ENCODE peak calls at places on chromosomes 3 and 15, in four cellular contexts. I is germinal center; W is islet precursor cell; M is stimulated activated CD4-positive, alpha-beta T cell treated with anti-CD3 and anti-CD28 coated beads, Interleukin-1b, Interleukin-23, amount 100 ng/mL, for 24 hours. C is an unnamed sample.
A peak's percentile ranks its signal among the peaks of the same experiment; 100 is the strongest.

GRCh38 chr15:87939838-87940457 is 316.6 kb downstream of the NTRK3 start:
- DNase-seq in I (no peak), W (no peak), M (no peak), C (no peak)

GRCh38 chr3:156693166-156693565 is 18.8 kb downstream of the TIPARP start:
- DNase-seq in I (no peak), W (no peak), M (no peak), C (no peak)

GRCh38 chr3:72482589-72483249 is 365.5 kb downstream of the SHQ1 start:
- DNase-seq in I (no peak), W (peak; percentile 82), M (peak; percentile 86), C (peak; percentile 73)

GRCh38 chr3:61724183-61724582 is 162.8 kb downstream of the PTPRG start:
- DNase-seq in I (no peak), W (no peak), M (no peak), C (no peak)

GRCh38 chr15:83657549-83657948 is 3.6 kb downstream of the ADAMTSL3 start:
- DNase-seq in I (no peak), W (peak; percentile 68), M (no peak), C (peak; percentile 81)

GRCh38 chr15:69472046-69472445 is 19.4 kb downstream of the RPLP1 start:
- DNase-seq in I (no peak), W (peak; percentile 14), M (no peak), C (no peak)

GRCh38 chr3:113844622-113845222 is 6.1 kb downstream of the GRAMD1C start:
- DNase-seq in I (peak; percentile 36), W (no peak), M (no peak), C (no peak)

GRCh38 chr15:81469154-81469553 is 95.1 kb upstream of the TMC3 start:
- DNase-seq in I (no peak), W (no peak), M (no peak), C (no peak)

GRCh38 chr3:37768107-37768809 is 93.4 kb upstream of the CTDSPL start:
- DNase-seq in I (no peak), W (no peak), M (no peak), C (no peak)

GRCh38 chr3:84547971-84548970 is 410.5 kb upstream of the CADM2 start:
- DNase-seq in I (no peak), W (peak; percentile 79), M (no peak), C (peak; percentile 89)

GRCh38 chr3:45123841-45124269 is 22.3 kb downstream of the CDCP1 start:
- DNase-seq in I (no peak), W (peak; percentile 72), M (no peak), C (no peak)

GRCh38 chr3:157129782-157130137 is 30.2 kb downstream of the CCNL1 start:
- DNase-seq in I (no peak), W (peak; percentile 77), M (no peak), C (peak; percentile 72)

GRCh38 chr3:107927361-107928083 is 163.3 kb downstream of the CD47 start:
- DNase-seq in I (peak; percentile 75), W (peak; percentile 84), M (peak; percentile 58), C (peak; percentile 89)

GRCh38 chr3:133987136-133987535 is 42.6 kb downstream of the SLCO2A1 start:
- DNase-seq in I (no peak), W (peak; percentile 69), M (no peak), C (peak; percentile 51)

GRCh38 chr15:44315773-44316465 is 27.4 kb downstream of the GOLM2 start:
- DNase-seq in I (no peak), W (no peak), M (no peak), C (no peak)

GRCh38 chr15:51374131-51374530 is 32.7 kb downstream of the GLDN start:
- DNase-seq in I (no peak), W (no peak), M (no peak), C (no peak)

GRCh38 chr3:11159421-11159904 is 5.2 kb downstream of the HRH1 start:
- DNase-seq in I (no peak), W (no peak), M (no peak), C (no peak)

GRCh38 chr3:120420855-120421570 is 29.8 kb downstream of the FSTL1 start:
- DNase-seq in I (no peak), W (no peak), M (no peak), C (peak; percentile 75)

GRCh38 chr3:98770261-98771039 is 7.3 kb downstream of the ST3GAL6 start:
- DNase-seq in I (no peak), W (no peak), M (no peak), C (no peak)

GRCh38 chr3:127207727-127208482 is 15.0 kb downstream of the PRR23E start:
- DNase-seq in I (no peak), W (peak; percentile 29), M (no peak), C (no peak)

GRCh38 chr15:40388941-40389823 is 6.7 kb downstream of the KNSTRN start:
- DNase-seq in I (no peak), W (no peak), M (no peak), C (no peak)

GRCh38 chr3:24389108-24390090 is 105.3 kb downstream of the THRB start:
- DNase-seq in I (no peak), W (no peak), M (no peak), C (no peak)

GRCh38 chr3:177875786-177876476 is 660.3 kb upstream of the KCNMB2 start:
- DNase-seq in I (no peak), W (peak; percentile 83), M (no peak), C (no peak)

GRCh38 chr3:23062982-23063381 is 140.1 kb upstream of the UBE2E2 start:
- DNase-seq in I (no peak), W (no peak), M (no peak), C (no peak)

GRCh38 chr15:28960979-28961378 is 75.2 kb downstream of the APBA2 start:
- DNase-seq in I (no peak), W (peak; percentile 72), M (no peak), C (peak; percentile 36)

GRCh38 chr3:33278106-33278672 is 947 bp downstream of the FBXL2 start:
- DNase-seq in I (no peak), W (no peak), M (no peak), C (peak; percentile 58)

GRCh38 chr15:98677345-98678059 is 29.2 kb downstream of the IGF1R start:
- DNase-seq in I (no peak), W (peak; percentile 52), M (no peak), C (peak; percentile 44)

GRCh38 chr3:65548848-65549625 is 489.7 kb downstream of the MAGI1 start:
- DNase-seq in I (no peak), W (peak; percentile 59), M (no peak), C (peak; percentile 78)

GRCh38 chr15:96977886-96978285 is 647.4 kb downstream of the NR2F2 start:
- DNase-seq in I (no peak), W (peak; percentile 68), M (no peak), C (no peak)

GRCh38 chr3:10194328-10195071 is 29.8 kb downstream of the IRAK2 start:
- DNase-seq in I (no peak), W (no peak), M (no peak), C (no peak)

GRCh38 chr15:85485956-85486567 is 105.7 kb downstream of the AKAP13 start:
- DNase-seq in I (peak; percentile 69), W (peak; percentile 77), M (peak; percentile 38), C (peak; percentile 76)

GRCh38 chr3:78035020-78035660 is 995.2 kb downstream of the ROBO2 start:
- DNase-seq in I (peak; percentile 3), W (no peak), M (no peak), C (no peak)

GRCh38 chr15:29889545-29890329 is 67.5 kb upstream of the TJP1 start:
- DNase-seq in I (no peak), W (no peak), M (no peak), C (peak; percentile 64)

GRCh38 chr3:196636369-196637349 is 2.8 kb upstream of the NRROS start:
- DNase-seq in I (no peak), W (no peak), M (no peak), C (no peak)

GRCh38 chr3:36540898-36541518 is 160.7 kb downstream of the STAC start:
- DNase-seq in I (no peak), W (peak; percentile 61), M (no peak), C (peak; percentile 78)

C was measured in endodermal cell.